ENCODE peak calls at places on chromosomes 2 and 18, in five cellular contexts. One of them, this sample, is unnamed.

GRCh38 chr18:44679912-44680270 is 797 bp upstream of the SETBP1 start:
- DNase-seq in GM23248: peak; percentile 81
- DNase-seq in breast epithelium: peak; percentile 42
- DNase-seq in foreskin keratinocyte: peak; percentile 25
- DNase-seq in tibial artery: peak; percentile 80
- DNase-seq in this sample: no peak

GRCh38 chr2:43826305-43827250 is 12.1 kb downstream of the ABCG5 start:
- DNase-seq in GM23248: no peak
- DNase-seq in breast epithelium: no peak
- DNase-seq in foreskin keratinocyte: no peak
- DNase-seq in tibial artery: no peak
- DNase-seq in this sample: no peak

GRCh38 chr18:2981212-2981728 is 31.7 kb downstream of the LPIN2 start:
- DNase-seq in GM23248: peak; percentile 88
- DNase-seq in breast epithelium: no peak
- DNase-seq in foreskin keratinocyte: peak; percentile 66
- DNase-seq in tibial artery: no peak
- DNase-seq in this sample: no peak

GRCh38 chr2:9782197-9782719 is 61.0 kb upstream of the TAF1B start:
- DNase-seq in GM23248: no peak
- DNase-seq in breast epithelium: peak; percentile 56
- DNase-seq in foreskin keratinocyte: peak; percentile 87
- DNase-seq in tibial artery: peak; percentile 29
- DNase-seq in this sample: no peak

GRCh38 chr2:60549250-60550150 is 4.0 kb downstream of the BCL11A start:
- DNase-seq in GM23248: peak; percentile 73
- DNase-seq in breast epithelium: no peak
- DNase-seq in foreskin keratinocyte: peak; percentile 71
- DNase-seq in tibial artery: no peak
- DNase-seq in this sample: no peak

GRCh38 chr2:9703701-9704221 is 73.0 kb upstream of the YWHAQ start:
- DNase-seq in GM23248: peak; percentile 86
- DNase-seq in breast epithelium: no peak
- DNase-seq in foreskin keratinocyte: no peak
- DNase-seq in tibial artery: no peak
- DNase-seq in this sample: no peak

GRCh38 chr2:26682155-26682554 is 10.4 kb upstream of the KCNK3 start:
- DNase-seq in GM23248: peak; percentile 36
- DNase-seq in breast epithelium: no peak
- DNase-seq in foreskin keratinocyte: no peak
- DNase-seq in tibial artery: peak; percentile 69
- DNase-seq in this sample: no peak

GRCh38 chr2:11773747-11774536 is 27.5 kb downstream of the LPIN1 start:
- DNase-seq in GM23248: no peak
- DNase-seq in breast epithelium: no peak
- DNase-seq in foreskin keratinocyte: no peak
- DNase-seq in tibial artery: no peak
- DNase-seq in this sample: no peak

GRCh38 chr2:233141888-233142287 is 81.7 kb downstream of the INPP5D start:
- DNase-seq in GM23248: no peak
- DNase-seq in breast epithelium: no peak
- DNase-seq in foreskin keratinocyte: no peak
- DNase-seq in tibial artery: no peak
- DNase-seq in this sample: no peak

GRCh38 chr2:233142355-233142897 is 82.3 kb downstream of the INPP5D start:
- DNase-seq in GM23248: no peak
- DNase-seq in breast epithelium: no peak
- DNase-seq in foreskin keratinocyte: no peak
- DNase-seq in tibial artery: no peak
- DNase-seq in this sample: no peak

GRCh38 chr2:233139875-233140585 is 79.9 kb downstream of the INPP5D start:
- DNase-seq in GM23248: no peak
- DNase-seq in breast epithelium: no peak
- DNase-seq in foreskin keratinocyte: no peak
- DNase-seq in tibial artery: no peak
- DNase-seq in this sample: no peak

GRCh38 chr2:233143700-233144331 is 83.7 kb downstream of the INPP5D start:
- DNase-seq in GM23248: no peak
- DNase-seq in breast epithelium: no peak
- DNase-seq in foreskin keratinocyte: no peak
- DNase-seq in tibial artery: no peak
- DNase-seq in this sample: no peak

GRCh38 chr2:233140913-233141469 is 80.8 kb downstream of the INPP5D start:
- DNase-seq in GM23248: no peak
- DNase-seq in breast epithelium: no peak
- DNase-seq in foreskin keratinocyte: no peak
- DNase-seq in tibial artery: no peak
- DNase-seq in this sample: no peak
- H3K27me3 ChIP-seq in GM23248: peaks cover 11% of the 10 kb centered on the region
- H3K27me3 ChIP-seq in breast epithelium: no peaks in the 10 kb centered on the region
- H3K27me3 ChIP-seq in foreskin keratinocyte: no peaks in the 10 kb centered on the region
- H3K27me3 ChIP-seq in tibial artery: no peaks in the 10 kb centered on the region
- H3K27me3 ChIP-seq in this sample: no peaks in the 10 kb centered on the region

GRCh38 chr2:38074775-38075435 is 1.0 kb downstream of the CYP1B1 start:
- DNase-seq in GM23248: peak; percentile 64
- DNase-seq in breast epithelium: no peak
- DNase-seq in foreskin keratinocyte: peak; percentile 41
- DNase-seq in tibial artery: no peak
- DNase-seq in this sample: no peak
- H3K27me3 ChIP-seq in GM23248: no peaks in the 10 kb centered on the region
- H3K27me3 ChIP-seq in breast epithelium: no peaks in the 10 kb centered on the region
- H3K27me3 ChIP-seq in foreskin keratinocyte: peaks cover 54% of the 10 kb centered on the region
- H3K27me3 ChIP-seq in tibial artery: no peaks in the 10 kb centered on the region
- H3K27me3 ChIP-seq in this sample: peaks cover 33% of the 10 kb centered on the region

GRCh38 chr2:85746313-85747004 is 7.3 kb upstream of the ATOH8 start:
- DNase-seq in GM23248: peak; percentile 10
- DNase-seq in breast epithelium: no peak
- DNase-seq in foreskin keratinocyte: no peak
- DNase-seq in tibial artery: no peak
- DNase-seq in this sample: no peak

GRCh38 chr2:85743304-85743978 is 10.3 kb upstream of the ATOH8 start:
- DNase-seq in GM23248: peak; percentile 84
- DNase-seq in breast epithelium: no peak
- DNase-seq in foreskin keratinocyte: no peak
- DNase-seq in tibial artery: no peak
- DNase-seq in this sample: no peak

GRCh38 chr2:85745619-85746018 is 8.2 kb upstream of the ATOH8 start:
- DNase-seq in GM23248: no peak
- DNase-seq in breast epithelium: no peak
- DNase-seq in foreskin keratinocyte: no peak
- DNase-seq in tibial artery: no peak
- DNase-seq in this sample: no peak

GRCh38 chr2:85744055-85744454 is 9.7 kb upstream of the ATOH8 start:
- DNase-seq in GM23248: peak; percentile 13
- DNase-seq in breast epithelium: no peak
- DNase-seq in foreskin keratinocyte: no peak
- DNase-seq in tibial artery: no peak
- DNase-seq in this sample: no peak

GRCh38 chr2:85744771-85745601 is 8.8 kb upstream of the ATOH8 start:
- DNase-seq in GM23248: peak; percentile 96
- DNase-seq in breast epithelium: peak; percentile 62
- DNase-seq in foreskin keratinocyte: no peak
- DNase-seq in tibial artery: peak; percentile 89
- DNase-seq in this sample: no peak
- H3K27me3 ChIP-seq in GM23248: no peaks in the 10 kb centered on the region
- H3K27me3 ChIP-seq in breast epithelium: no peaks in the 10 kb centered on the region
- H3K27me3 ChIP-seq in foreskin keratinocyte: peaks cover 89% of the 10 kb centered on the region
- H3K27me3 ChIP-seq in tibial artery: no peaks in the 10 kb centered on the region
- H3K27me3 ChIP-seq in this sample: no peaks in the 10 kb centered on the region

GRCh38 chr2:128663371-128664050 is 344.8 kb upstream of the HS6ST1 start:
- DNase-seq in GM23248: no peak
- DNase-seq in breast epithelium: no peak
- DNase-seq in foreskin keratinocyte: no peak
- DNase-seq in tibial artery: peak; percentile 41
- DNase-seq in this sample: no peak
- H3K27me3 ChIP-seq in GM23248: peaks cover 24% of the 10 kb centered on the region
- H3K27me3 ChIP-seq in breast epithelium: no peaks in the 10 kb centered on the region
- H3K27me3 ChIP-seq in foreskin keratinocyte: no peaks in the 10 kb centered on the region
- H3K27me3 ChIP-seq in tibial artery: no peaks in the 10 kb centered on the region
- H3K27me3 ChIP-seq in this sample: no peaks in the 10 kb centered on the region

DNA sequence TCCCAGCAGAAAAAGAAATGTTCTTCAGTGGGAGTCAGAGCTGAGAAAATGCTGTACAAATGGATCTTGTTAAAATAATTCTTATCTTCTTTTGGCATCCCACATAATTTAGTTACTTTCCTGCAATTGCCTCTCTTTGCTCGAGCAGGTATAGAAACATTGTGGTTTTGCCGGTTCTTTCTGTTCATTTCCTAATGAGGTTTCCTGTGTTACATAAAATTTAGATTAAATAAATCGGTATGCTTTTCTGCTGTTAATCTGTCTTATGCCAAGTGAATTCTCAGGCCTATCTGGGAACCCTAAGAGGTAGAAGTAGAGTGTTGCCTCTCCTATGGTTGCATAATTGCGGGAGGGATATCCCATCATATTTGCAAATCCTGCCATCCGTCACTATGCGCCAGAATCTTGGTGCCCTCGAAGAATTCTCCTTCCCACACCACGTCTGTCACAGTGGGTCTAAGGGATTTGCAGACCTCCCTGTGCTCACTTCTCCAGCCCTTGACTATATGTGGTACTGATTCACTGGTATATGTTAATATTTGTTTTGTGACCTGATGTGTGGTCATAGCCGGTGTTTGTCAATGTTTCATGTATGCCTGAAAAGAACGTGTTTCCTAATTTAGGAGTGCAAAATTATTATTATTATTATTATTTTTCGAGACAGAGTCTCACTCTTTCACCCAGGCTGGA is 12.2 kb upstream of the HDAC4 start:
- DNase-seq in GM23248: no peak
- DNase-seq in breast epithelium: no peak
- DNase-seq in foreskin keratinocyte: no peak
- DNase-seq in tibial artery: no peak
- DNase-seq in this sample: no peak
- H3K27me3 ChIP-seq in GM23248: no peaks in the 10 kb centered on the region
- H3K27me3 ChIP-seq in breast epithelium: no peaks in the 10 kb centered on the region
- H3K27me3 ChIP-seq in foreskin keratinocyte: no peaks in the 10 kb centered on the region
- H3K27me3 ChIP-seq in tibial artery: no peaks in the 10 kb centered on the region
- H3K27me3 ChIP-seq in this sample: no peaks in the 10 kb centered on the region

GRCh38 chr18:56162316-56162715 is 476.1 kb downstream of the TXNL1 start:
- DNase-seq in GM23248: peak; percentile 12
- DNase-seq in breast epithelium: no peak
- DNase-seq in foreskin keratinocyte: no peak
- DNase-seq in tibial artery: no peak
- DNase-seq in this sample: no peak
- H3K27me3 ChIP-seq in GM23248: no peaks in the 10 kb centered on the region
- H3K27me3 ChIP-seq in breast epithelium: no peaks in the 10 kb centered on the region
- H3K27me3 ChIP-seq in foreskin keratinocyte: no peaks in the 10 kb centered on the region
- H3K27me3 ChIP-seq in tibial artery: no peaks in the 10 kb centered on the region
- H3K27me3 ChIP-seq in this sample: no peaks in the 10 kb centered on the region

GRCh38 chr18:76213996-76214395 is 281.0 kb downstream of the ZNF516 start:
- DNase-seq in GM23248: no peak
- DNase-seq in breast epithelium: no peak
- DNase-seq in foreskin keratinocyte: no peak
- DNase-seq in tibial artery: no peak
- DNase-seq in this sample: no peak
- H3K27me3 ChIP-seq in GM23248: peaks cover 5% of the 10 kb centered on the region
- H3K27me3 ChIP-seq in breast epithelium: no peaks in the 10 kb centered on the region
- H3K27me3 ChIP-seq in foreskin keratinocyte: no peaks in the 10 kb centered on the region
- H3K27me3 ChIP-seq in tibial artery: no peaks in the 10 kb centered on the region
- H3K27me3 ChIP-seq in this sample: no peaks in the 10 kb centered on the region